ENCODE peak calls at places on chromosome 6, in eight cellular contexts. F, H, R, O, N, B, I and K are unnamed samples.

GRCh38 chr6:5865492-5866031 is 141.2 kb downstream of the NRN1 start:
- DNase-seq in R (no peak), F (peak), O (no peak), H (no peak), N (no peak), B (no peak), I (no peak), K (no peak)

GRCh38 chr6:39568896-39569295 is 156.3 kb downstream of the KIF6 start:
- DNase-seq in R (no peak), F (no peak), I (peak), H (no peak), N (no peak), O (peak), B (no peak), K (peak)

GRCh38 chr6:21587925-21588811 is 5.4 kb upstream of the SOX4 start:
- DNase-seq in I (peak), F (peak), R (peak), B (peak), N (no peak), O (peak), H (peak), K (no peak)

GRCh38 chr6:71238351-71238750 is 50.3 kb upstream of the OGFRL1 start:
- DNase-seq in F (no peak), R (no peak), I (peak), H (no peak), N (no peak), B (no peak), O (peak), K (peak)

GRCh38 chr6:169097336-169098052 is 156.2 kb downstream of the THBS2 start:
- DNase-seq in B (no peak), F (no peak), I (peak), N (no peak), H (no peak), R (no peak), O (peak), K (no peak)

GRCh38 chr6:110295451-110296145 is 62.6 kb downstream of the METTL24 start:
- DNase-seq in R (no peak), B (no peak), O (no peak), H (no peak), F (no peak), I (no peak), N (no peak), K (no peak)

GRCh38 chr6:53492860-53493634 is 51.9 kb downstream of the GCLC start:
- DNase-seq in I (peak), O (peak), H (peak), N (no peak), F (peak), R (no peak), B (peak), K (peak)

GRCh38 chr6:167993169-167993568 is 4.3 kb upstream of the KIF25 start:
- DNase-seq in H (no peak), I (no peak), B (no peak), R (no peak), N (no peak), F (no peak), O (no peak), K (no peak)

GRCh38 chr6:52877168-52877567 is 32.3 kb downstream of the GSTA3 start:
- DNase-seq in H (no peak), I (peak), F (no peak), B (no peak), O (peak), N (no peak), R (no peak), K (peak)

GRCh38 chr6:139613496-139613895 is 239.0 kb upstream of the CITED2 start:
- DNase-seq in R (no peak), N (no peak), F (no peak), O (no peak), I (no peak), H (no peak), B (no peak), K (no peak)

GRCh38 chr6:5285081-5285480 is 23.8 kb downstream of the FARS2 start:
- DNase-seq in R (no peak), N (no peak), B (no peak), H (no peak), I (no peak), F (no peak), O (no peak), K (no peak)

GRCh38 chr6:105642708-105643107 is 239.8 kb upstream of the PREP start:
- DNase-seq in O (peak), R (no peak), B (no peak), N (no peak), F (no peak), I (peak), H (no peak), K (peak)

GRCh38 chr6:161743526-161744196 is 469.8 kb upstream of the AGPAT4 start:
- DNase-seq in R (no peak), F (no peak), N (no peak), B (no peak), H (no peak), I (no peak), O (no peak), K (no peak)

GRCh38 chr6:131413191-131413830 is 159.7 kb upstream of the ARG1 start:
- DNase-seq in R (no peak), N (no peak), F (no peak), B (no peak), I (no peak), H (no peak), O (no peak), K (peak)

GRCh38 chr6:16759181-16759645 is 2.0 kb downstream of the ATXN1 start:
- DNase-seq in H (no peak), N (no peak), F (no peak), I (no peak), B (peak), R (no peak), O (no peak), K (no peak)

GRCh38 chr6:148358196-148358785 is 15.7 kb downstream of the SASH1 start:
- DNase-seq in B (no peak), F (no peak), N (no peak), H (no peak), R (no peak), I (peak), O (no peak), K (no peak)

GRCh38 chr6:138105446-138105845 is 1.8 kb downstream of the PERP start:
- DNase-seq in F (no peak), R (no peak), O (peak), I (no peak), B (no peak), N (no peak), H (no peak), K (peak)